ENCODE peak calls at places on chromosome 14, in nine cellular contexts. Q, U, N, J, D, V, Y, P and K are unnamed samples.

GRCh38 chr14:59507063-59507751 is 22.9 kb downstream of the JKAMP start:
- DNase-seq in P (peak; percentile 6), Y (no peak), V (no peak), Q (peak; percentile 48), D (peak; percentile 52), N (peak; percentile 40), J (peak; percentile 57), U (no peak), K (peak; percentile 28)

GRCh38 chr14:23286904-23287479 is 1.1 kb upstream of the HOMEZ start:
- DNase-seq in P (no peak), U (no peak), V (no peak), Y (no peak), J (no peak), D (no peak), N (no peak), Q (no peak), K (no peak)

GRCh38 chr14:65471038-65471878 is 58.7 kb downstream of the FUT8 start:
- DNase-seq in P (no peak), Y (no peak), J (no peak), N (no peak), Q (no peak), D (no peak), U (no peak), V (no peak), K (no peak)

GRCh38 chr14:103740991-103741689 is 25.5 kb downstream of the ZFYVE21 start:
- DNase-seq in U (no peak), V (no peak), N (no peak), Q (no peak), D (no peak), J (no peak), P (no peak), Y (peak; percentile 55), K (no peak)

GRCh38 chr14:47040490-47040889 is 388.9 kb upstream of the RPL10L start:
- DNase-seq in V (no peak), N (no peak), Q (peak; percentile 46), J (no peak), P (no peak), Y (no peak), U (no peak), D (peak; percentile 48), K (no peak)

GRCh38 chr14:34035177-34035933 is 84.5 kb upstream of the EGLN3 start:
- DNase-seq in Y (peak; percentile 86), Q (no peak), P (no peak), J (no peak), U (no peak), N (peak; percentile 86), V (no peak), D (no peak), K (peak; percentile 8)

GRCh38 chr14:82387699-82388098 is 854.0 kb upstream of the SEL1L start:
- DNase-seq in Q (no peak), N (no peak), P (no peak), Y (no peak), U (no peak), J (no peak), V (no peak), D (no peak), K (no peak)

GRCh38 chr14:29111554-29111953 is 345.0 kb downstream of the FOXG1 start:
- DNase-seq in U (no peak), Q (no peak), Y (no peak), J (no peak), D (no peak), P (no peak), V (no peak), N (no peak), K (no peak)

GRCh38 chr14:65864549-65864948 is 452.0 kb downstream of the FUT8 start:
- DNase-seq in D (no peak), N (no peak), U (no peak), Y (no peak), J (no peak), Q (no peak), V (no peak), P (no peak), K (no peak)

GRCh38 chr14:59245809-59246295 is 57.4 kb downstream of the DAAM1 start:
- DNase-seq in P (no peak), Y (no peak), N (no peak), D (no peak), Q (no peak), U (no peak), J (no peak), V (no peak), K (no peak)